ENCODE peak calls at places on chromosomes 7 and 10, in six cellular contexts. P, L, H, K, W and T are unnamed samples. For H3K9me3, the result is how much of the 10 kb centered on the place peaks cover.

GRCh38 chr10:124911124-124912051 is 30.5 kb upstream of the ZRANB1 start:
- DNase-seq in W (no peak), K (no peak), L (no peak), H (no peak), P (no peak), T (no peak)

GRCh38 chr7:142478479-142479220 is 220.8 kb upstream of the PRSS58 start:
- DNase-seq in P (peak), W (no peak), K (peak), L (no peak), H (no peak), T (no peak)

GRCh38 chr7:130893441-130893894 is 159.5 kb upstream of the KLF14 start:
- DNase-seq in W (no peak), P (no peak), H (no peak), L (no peak), K (no peak), T (no peak)

GRCh38 chr10:44172883-44173557 is 211.9 kb downstream of the CXCL12 start:
- DNase-seq in P (no peak), L (no peak), H (no peak), K (no peak), W (no peak), T (no peak)

GRCh38 chr7:437293-438280 is 82.1 kb downstream of the PDGFA start:
- DNase-seq in P (no peak), W (no peak), H (no peak), K (no peak), L (no peak), T (no peak)

GRCh38 chr10:70461397-70462348 is 16.9 kb upstream of the PALD1 start:
- DNase-seq in W (no peak), P (peak), K (peak), H (peak), L (no peak), T (no peak)

GRCh38 chr10:22992621-22993020 is 64.8 kb downstream of the ARMC3 start:
- DNase-seq in L (no peak), W (no peak), H (no peak), K (no peak), P (no peak), T (no peak)

GRCh38 chr10:124653811-124654651 is 90.1 kb downstream of the FAM53B start:
- DNase-seq in L (no peak), P (no peak), W (no peak), H (no peak), K (no peak), T (no peak)

GRCh38 chr7:103487419-103487818 is 41.4 kb upstream of the SLC26A5 start:
- DNase-seq in H (no peak), W (no peak), L (no peak), K (no peak), P (no peak), T (no peak)

GRCh38 chr7:26167293-26167934 is 15.4 kb downstream of the NFE2L3 start:
- DNase-seq in H (no peak), L (no peak), P (no peak), W (no peak), K (no peak), T (no peak)

GRCh38 chr10:11238893-11239292 is 221.2 kb downstream of the CELF2 start:
- DNase-seq in L (no peak), H (no peak), K (no peak), W (no peak), P (no peak), T (no peak)

GRCh38 chr7:85890244-85890811 is 703.5 kb upstream of the SEMA3D start:
- DNase-seq in H (no peak), W (no peak), K (peak), P (peak), L (no peak), T (no peak)

GRCh38 chr10:44947356-44948152 is 12.0 kb upstream of the RASSF4 start:
- DNase-seq in W (no peak), P (no peak), H (peak), K (no peak), L (no peak), T (no peak)

GRCh38 chr7:111082351-111082750 is 8.6 kb upstream of the LRRN3 start:
- DNase-seq in W (no peak), P (no peak), H (no peak), K (no peak), L (no peak), T (no peak)

GRCh38 chr7:29170781-29171180 is 23.8 kb upstream of the CHN2 start:
- DNase-seq in H (no peak), K (peak), L (no peak), W (no peak), P (no peak), T (no peak)

GRCh38 chr7:150986556-150986955 is 4.3 kb upstream of the NOS3 start:
- DNase-seq in P (no peak), W (no peak), L (no peak), H (no peak), K (no peak), T (no peak)

GRCh38 chr7:123871998-123872867 is 27.3 kb downstream of the HYAL4 start:
- DNase-seq in H (no peak), P (peak), L (no peak), W (no peak), K (peak), T (no peak)

GRCh38 chr7:41930538-41931262 is 227.8 kb upstream of the INHBA start:
- DNase-seq in H (no peak), P (no peak), K (no peak), L (no peak), W (no peak), T (no peak)

GRCh38 chr7:152904698-152905097 is 145.1 kb downstream of the ACTR3B start:
- DNase-seq in W (no peak), H (no peak), K (no peak), L (no peak), P (no peak), T (no peak)

GRCh38 chr10:86113501-86113900 is 253.1 kb downstream of the GRID1 start:
- DNase-seq in L (no peak), K (no peak), P (no peak), W (no peak), H (no peak), T (no peak)

GRCh38 chr10:15293862-15294835 is 76.9 kb downstream of the FAM171A1 start:
- DNase-seq in W (no peak), H (no peak), L (no peak), P (no peak), K (peak), T (no peak)

GRCh38 chr10:42790835-42791234 is 8.2 kb downstream of the BMS1 start:
- DNase-seq in K (no peak), L (no peak), H (no peak), W (no peak), P (no peak), T (no peak)

GRCh38 chr10:45470098-45471012 is 96.3 kb downstream of the ALOX5 start:
- DNase-seq in W (no peak), H (peak), L (no peak), P (no peak), K (no peak), T (peak)

GRCh38 chr7:50660040-50660829 is 95.0 kb upstream of the DDC start:
- DNase-seq in K (no peak), H (peak), W (peak), L (peak), P (no peak), T (no peak)

GRCh38 chr10:9024210-9024609 is 969.7 kb downstream of the GATA3 start:
- DNase-seq in P (no peak), H (no peak), W (no peak), L (no peak), K (no peak), T (no peak)

GRCh38 chr10:116080553-116080952 is 192.5 kb downstream of the GFRA1 start:
- DNase-seq in W (no peak), L (no peak), P (peak), H (no peak), K (no peak), T (no peak)

GRCh38 chr10:79005126-79005820 is 63.5 kb upstream of the ZMIZ1 start:
- DNase-seq in P (no peak), H (no peak), L (no peak), K (no peak), W (no peak), T (no peak)

GRCh38 chr7:38451840-38452239 is 178.4 kb upstream of the TARP start:
- DNase-seq in P (peak), H (no peak), L (no peak), W (no peak), K (peak), T (no peak)

GRCh38 chr10:70477661-70478162 is 855 bp upstream of the PALD1 start:
- DNase-seq in P (peak), H (peak), K (peak), W (no peak), L (peak), T (peak)

GRCh38 chr7:24637706-24638105 is 64.5 kb downstream of the PALS2 start:
- DNase-seq in L (no peak), K (no peak), H (no peak), P (no peak), W (no peak), T (no peak)

GRCh38 chr10:68095176-68095575 is 14.1 kb upstream of the MYPN start:
- DNase-seq in H (no peak), W (no peak), K (no peak), P (no peak), L (no peak), T (no peak)

GRCh38 chr7:50293509-50294179 is 10.9 kb upstream of the IKZF1 start:
- DNase-seq in H (no peak), L (no peak), K (no peak), P (no peak), W (no peak), T (no peak)

GRCh38 chr7:19051767-19052375 is 65.6 kb downstream of the TWIST1 start:
- DNase-seq in W (no peak), P (peak), L (peak), H (peak), K (peak), T (no peak)

GRCh38 chr7:107711301-107711700 is 32.6 kb upstream of the CBLL1 start:
- DNase-seq in P (no peak), K (no peak), W (no peak), H (no peak), L (no peak), T (no peak)

GRCh38 chr10:133617196-133617595 is 9.4 kb downstream of the FRG2B start:
- DNase-seq in K (no peak), H (no peak), P (no peak), L (no peak), W (no peak), T (no peak)
- H3K9me3 ChIP-seq in K (under half), H (under half), P (under half), L (under half), W (under half), T (under half)

GRCh38 chr7:27243340-27244163 is 950 bp downstream of the EVX1 start:
- DNase-seq in L (no peak), W (no peak), P (no peak), H (no peak), K (no peak), T (no peak)
- H3K9me3 ChIP-seq in L (under half), W (under half), P (under half), H (under half), K (under half), T (under half)

DNA sequence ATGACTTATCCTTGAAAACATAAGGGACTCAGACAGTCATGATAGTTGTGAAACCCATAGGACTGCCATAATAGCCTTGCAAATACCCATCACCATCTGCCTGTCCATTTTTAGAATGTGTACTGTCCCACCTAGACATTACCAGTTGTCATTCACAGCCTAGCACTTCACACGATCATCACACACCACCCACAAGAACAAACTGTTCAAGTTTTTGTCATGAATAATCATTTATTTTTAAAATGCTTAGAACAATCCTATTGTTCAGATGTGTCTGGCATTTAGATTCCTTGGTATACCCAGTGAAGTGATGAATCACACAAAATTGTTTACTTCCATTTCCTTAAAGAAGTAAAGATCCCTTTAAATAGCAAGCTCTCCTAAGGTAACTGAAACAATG is 46.6 kb downstream of the CCDC3 start:
- DNase-seq in W (no peak), L (no peak), K (no peak), P (no peak), H (no peak), T (no peak)
- H3K9me3 ChIP-seq in W (under half), L (under half), K (under half), P (under half), H (under half), T (under half)

GRCh38 chr7:126541416-126541815 is 711.3 kb downstream of the GRM8 start:
- DNase-seq in W (no peak), K (no peak), H (no peak), L (no peak), P (no peak), T (no peak)
- H3K9me3 ChIP-seq in W (under half), K (under half), H (under half), L (under half), P (under half), T (under half)

DNA sequence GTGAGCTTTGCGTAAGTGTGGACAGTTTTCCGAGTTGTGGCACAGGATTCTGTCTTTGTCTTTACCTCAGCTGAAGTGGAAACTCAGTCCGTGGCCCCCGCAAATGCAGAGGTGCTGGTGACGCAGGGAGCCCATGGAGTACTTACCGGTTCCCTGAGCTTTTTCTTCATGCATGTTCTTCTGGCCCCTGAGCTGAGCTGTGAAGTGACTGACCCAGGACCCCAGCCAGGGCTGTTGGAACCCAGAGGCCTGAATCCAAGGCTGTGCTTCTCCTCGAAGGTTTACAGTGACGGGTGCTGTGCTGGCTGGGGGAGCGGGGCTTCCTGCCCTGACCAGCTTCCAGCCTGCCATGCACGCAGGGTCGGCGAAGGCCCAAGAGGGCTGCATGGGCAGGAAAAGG is 223.5 kb downstream of the GLRX3 start:
- DNase-seq in P (no peak), W (no peak), K (no peak), L (no peak), H (no peak), T (no peak)
- H3K9me3 ChIP-seq in P (under half), W (under half), K (under half), L (under half), H (under half), T (under half)

GRCh38 chr7:80624763-80625162 is 13.7 kb upstream of the CD36 start:
- DNase-seq in W (no peak), P (no peak), L (no peak), K (no peak), H (no peak), T (no peak)

GRCh38 chr7:80629023-80629422 is 9.4 kb upstream of the CD36 start:
- DNase-seq in L (no peak), W (no peak), H (no peak), P (no peak), K (no peak), T (no peak)

GRCh38 chr7:80622531-80622930 is 15.9 kb upstream of the CD36 start:
- DNase-seq in H (no peak), L (no peak), K (no peak), W (no peak), P (no peak), T (no peak)

GRCh38 chr7:80618105-80618504 is 20.3 kb upstream of the CD36 start:
- DNase-seq in K (no peak), W (no peak), P (no peak), L (no peak), H (no peak), T (no peak)

GRCh38 chr7:80623465-80624252 is 14.8 kb upstream of the CD36 start:
- DNase-seq in P (no peak), L (no peak), H (no peak), K (no peak), W (no peak), T (no peak)
- H3K9me3 ChIP-seq in P (under half), L (under half), H (under half), K (under half), W (under half), T (under half)

GRCh38 chr7:157538735-157539134 is 201.9 kb downstream of the DNAJB6 start:
- DNase-seq in L (no peak), K (no peak), P (no peak), H (no peak), W (peak), T (no peak)
- H3K9me3 ChIP-seq in L (under half), K (under half), P (under half), H (under half), W (under half), T (under half)

DNA sequence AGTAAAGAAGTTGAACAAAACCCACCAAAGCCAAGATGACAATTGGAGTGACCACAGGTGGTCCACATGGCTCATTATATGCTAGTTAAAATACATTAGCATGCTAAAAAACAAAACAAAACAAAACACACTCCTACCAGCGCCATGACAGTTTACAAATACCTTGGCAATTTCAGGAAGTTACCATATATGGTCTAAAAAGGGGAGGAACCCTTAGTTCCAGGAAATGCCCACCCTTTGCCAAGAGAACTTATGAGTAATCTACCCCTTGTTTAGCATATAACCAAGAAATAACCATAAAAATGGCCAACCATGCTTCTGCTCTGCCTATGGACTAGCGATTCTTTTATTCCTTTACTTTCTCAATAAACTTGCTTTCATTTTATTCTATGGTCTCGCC is 979.1 kb upstream of the POT1 start:
- DNase-seq in K (no peak), H (no peak), P (no peak), L (no peak), W (no peak), T (no peak)
- H3K9me3 ChIP-seq in K (under half), H (under half), P (under half), L (under half), W (under half), T (under half)

DNA sequence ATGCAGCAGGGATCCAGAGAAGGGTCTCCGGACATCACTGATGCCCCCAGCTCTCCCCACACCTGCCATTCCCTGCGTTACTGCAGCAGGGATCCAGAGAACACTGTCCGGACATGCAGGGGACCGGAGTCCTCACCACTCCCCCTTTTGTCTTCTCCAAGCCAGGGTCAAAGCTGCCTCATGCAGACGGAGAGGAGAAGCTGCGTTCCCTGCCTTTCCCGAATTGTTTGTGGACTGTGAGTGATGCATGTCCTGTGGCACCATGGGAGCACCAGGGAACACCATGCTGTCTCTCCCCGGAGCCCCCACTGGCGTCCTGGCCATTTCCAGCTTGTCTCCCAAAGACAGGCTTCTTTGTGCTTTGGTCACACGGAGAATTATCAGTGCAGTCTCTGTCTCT is 599.7 kb downstream of the PTPRN2 start:
- DNase-seq in H (no peak), W (no peak), K (no peak), P (no peak), L (no peak), T (no peak)
- H3K9me3 ChIP-seq in H (under half), W (under half), K (under half), P (under half), L (under half), T (under half)